ENCODE peak calls at places on chromosomes 11 and 22, in ten cellular contexts. Z, F, L, R, D, O, A, I, V and K are unnamed samples.

GRCh38 chr11:46435679-46436078 is 44.1 kb upstream of the CHRM4 start:
- DNase-seq in Z (no peak), F (no peak), L (no peak), R (no peak), D (no peak), O (no peak), A (no peak), I (no peak), V (peak; percentile 13), K (no peak)

GRCh38 chr11:59944761-59945160 is 6.5 kb downstream of the OOSP1 start:
- DNase-seq in Z (no peak), F (no peak), L (no peak), R (no peak), D (no peak), O (no peak), A (no peak), I (no peak), V (no peak), K (no peak)

GRCh38 chr22:49568751-49569285 is 258.9 kb downstream of the BRD1 start:
- DNase-seq in Z (no peak), F (no peak), L (no peak), R (no peak), D (no peak), O (no peak), A (no peak), I (peak; percentile 31), V (no peak), K (no peak)

GRCh38 chr11:128764617-128765095 is 70.8 kb downstream of the FLI1 start:
- DNase-seq in Z (no peak), F (no peak), L (no peak), R (no peak), D (no peak), O (no peak), A (peak; percentile 49), I (no peak), V (no peak), K (no peak)

GRCh38 chr11:33413296-33413695 is 156.1 kb downstream of the HIPK3 start:
- DNase-seq in Z (no peak), F (no peak), L (no peak), R (no peak), D (no peak), O (no peak), A (no peak), I (no peak), V (no peak), K (no peak)

GRCh38 chr11:44946268-44946667 is 4.4 kb downstream of the TP53I11 start:
- DNase-seq in Z (no peak), F (no peak), L (no peak), R (no peak), D (peak; percentile 77), O (no peak), A (no peak), I (peak; percentile 92), V (peak; percentile 80), K (no peak)

GRCh38 chr11:35602160-35602793 is 16.0 kb upstream of the FJX1 start:
- DNase-seq in Z (no peak), F (no peak), L (no peak), R (no peak), D (no peak), O (no peak), A (no peak), I (no peak), V (no peak), K (no peak)

GRCh38 chr11:65440831-65441499 is 18.4 kb downstream of the NEAT1 start:
- DNase-seq in Z (no peak), F (peak; percentile 18), L (no peak), R (no peak), D (no peak), O (no peak), A (no peak), I (no peak), V (peak; percentile 65), K (peak; percentile 34)

GRCh38 chr11:34252651-34253050 is 105.2 kb downstream of the ABTB2 start:
- DNase-seq in Z (no peak), F (no peak), L (no peak), R (no peak), D (no peak), O (no peak), A (no peak), I (no peak), V (no peak), K (no peak)